ENCODE peak calls at places on chromosomes 5 and 9, in five cellular contexts. One of them, this sample, is unnamed. For H3K4me1, the result is how much of the 10 kb centered on the place peaks cover.

GRCh38 chr5:1642621-1643061 is 118.9 kb upstream of the LPCAT1 start:
- DNase-seq in colonic mucosa: no peak
- DNase-seq in heart right ventricle: no peak
- DNase-seq in CD8-positive, alpha-beta T cell: no peak
- DNase-seq in NT2/D1: no peak
- DNase-seq in this sample: no peak

GRCh38 chr5:172530835-172531703 is 76.7 kb upstream of the SH3PXD2B start:
- DNase-seq in heart right ventricle: no peak
- DNase-seq in colonic mucosa: no peak
- DNase-seq in CD8-positive, alpha-beta T cell: no peak
- DNase-seq in NT2/D1: no peak
- DNase-seq in this sample: no peak

GRCh38 chr9:76878933-76879332 is 27.0 kb downstream of the PRUNE2 start:
- DNase-seq in CD8-positive, alpha-beta T cell: no peak
- DNase-seq in colonic mucosa: no peak
- DNase-seq in NT2/D1: no peak
- DNase-seq in heart right ventricle: no peak
- DNase-seq in this sample: no peak

GRCh38 chr5:38755171-38755570 is 90.6 kb upstream of the OSMR start:
- DNase-seq in CD8-positive, alpha-beta T cell: no peak
- DNase-seq in colonic mucosa: no peak
- DNase-seq in heart right ventricle: no peak
- DNase-seq in NT2/D1: no peak
- DNase-seq in this sample: no peak

GRCh38 chr5:117788596-117788995 is 1199.8 kb downstream of the DTWD2 start:
- DNase-seq in heart right ventricle: no peak
- DNase-seq in NT2/D1: no peak
- DNase-seq in CD8-positive, alpha-beta T cell: no peak
- DNase-seq in colonic mucosa: no peak
- DNase-seq in this sample: no peak

GRCh38 chr5:85170183-85170582 is 785.5 kb upstream of the EDIL3 start:
- DNase-seq in heart right ventricle: no peak
- DNase-seq in CD8-positive, alpha-beta T cell: no peak
- DNase-seq in NT2/D1: no peak
- DNase-seq in colonic mucosa: no peak
- DNase-seq in this sample: no peak

GRCh38 chr9:30673132-30673531 is 1711.3 kb upstream of the ACO1 start:
- DNase-seq in colonic mucosa: no peak
- DNase-seq in CD8-positive, alpha-beta T cell: no peak
- DNase-seq in NT2/D1: no peak
- DNase-seq in heart right ventricle: no peak
- DNase-seq in this sample: no peak

GRCh38 chr9:75378036-75378435 is 289.7 kb downstream of the OSTF1 start:
- DNase-seq in heart right ventricle: peak
- DNase-seq in colonic mucosa: peak
- DNase-seq in CD8-positive, alpha-beta T cell: no peak
- DNase-seq in NT2/D1: no peak
- DNase-seq in this sample: no peak

GRCh38 chr9:109250311-109250741 is 70.5 kb downstream of the EPB41L4B start:
- DNase-seq in NT2/D1: no peak
- DNase-seq in heart right ventricle: no peak
- DNase-seq in colonic mucosa: peak
- DNase-seq in CD8-positive, alpha-beta T cell: no peak
- DNase-seq in this sample: no peak
- H3K4me1 ChIP-seq in NT2/D1: under half
- H3K4me1 ChIP-seq in heart right ventricle: under half
- H3K4me1 ChIP-seq in colonic mucosa: under half
- H3K4me1 ChIP-seq in CD8-positive, alpha-beta T cell: under half
- H3K4me1 ChIP-seq in this sample: under half

GRCh38 chr5:81752644-81752963 is 1.7 kb upstream of the SSBP2 start:
- DNase-seq in colonic mucosa: no peak
- DNase-seq in NT2/D1: no peak
- DNase-seq in heart right ventricle: no peak
- DNase-seq in CD8-positive, alpha-beta T cell: no peak
- DNase-seq in this sample: no peak

GRCh38 chr5:81754621-81755020 is 3.7 kb upstream of the SSBP2 start:
- DNase-seq in NT2/D1: no peak
- DNase-seq in heart right ventricle: no peak
- DNase-seq in colonic mucosa: no peak
- DNase-seq in CD8-positive, alpha-beta T cell: no peak
- DNase-seq in this sample: no peak

GRCh38 chr5:81755320-81755719 is 4.4 kb upstream of the SSBP2 start:
- DNase-seq in colonic mucosa: no peak
- DNase-seq in heart right ventricle: no peak
- DNase-seq in CD8-positive, alpha-beta T cell: no peak
- DNase-seq in NT2/D1: peak
- DNase-seq in this sample: peak

GRCh38 chr5:81751836-81752643 is 1.1 kb upstream of the SSBP2 start:
- DNase-seq in CD8-positive, alpha-beta T cell: no peak
- DNase-seq in heart right ventricle: peak
- DNase-seq in colonic mucosa: peak
- DNase-seq in NT2/D1: no peak
- DNase-seq in this sample: peak

GRCh38 chr5:81753429-81753828 is 2.5 kb upstream of the SSBP2 start:
- DNase-seq in CD8-positive, alpha-beta T cell: no peak
- DNase-seq in NT2/D1: no peak
- DNase-seq in heart right ventricle: no peak
- DNase-seq in colonic mucosa: no peak
- DNase-seq in this sample: no peak
- H3K4me1 ChIP-seq in CD8-positive, alpha-beta T cell: under half
- H3K4me1 ChIP-seq in NT2/D1: under half
- H3K4me1 ChIP-seq in heart right ventricle: under half
- H3K4me1 ChIP-seq in colonic mucosa: under half
- H3K4me1 ChIP-seq in this sample: under half

DNA sequence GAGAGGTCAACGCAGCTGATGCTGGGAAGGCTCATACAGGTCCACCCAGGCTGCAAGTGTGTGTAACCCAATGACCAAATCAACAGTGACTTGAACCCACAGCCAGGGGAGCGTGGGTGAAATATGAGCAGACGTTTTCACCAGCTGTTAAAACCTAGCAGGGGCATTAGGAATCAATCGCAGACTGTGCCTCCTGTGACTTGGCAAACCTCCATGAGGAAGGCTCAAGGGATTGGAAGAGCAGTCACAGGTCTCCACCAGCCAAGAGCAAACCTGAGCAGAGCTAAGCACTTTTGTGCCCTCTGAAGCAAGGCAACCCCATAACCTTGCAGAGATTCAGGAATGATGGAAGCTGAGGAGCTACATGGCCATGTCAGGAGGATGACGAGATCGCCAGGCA is 25.5 kb downstream of the INSYN2B start:
- DNase-seq in NT2/D1: no peak
- DNase-seq in CD8-positive, alpha-beta T cell: no peak
- DNase-seq in colonic mucosa: no peak
- DNase-seq in heart right ventricle: no peak
- DNase-seq in this sample: no peak
- H3K4me1 ChIP-seq in NT2/D1: under half
- H3K4me1 ChIP-seq in CD8-positive, alpha-beta T cell: under half
- H3K4me1 ChIP-seq in colonic mucosa: under half
- H3K4me1 ChIP-seq in heart right ventricle: under half
- H3K4me1 ChIP-seq in this sample: under half

GRCh38 chr5:34516686-34517085 is 139.4 kb upstream of the RAI14 start:
- DNase-seq in heart right ventricle: no peak
- DNase-seq in NT2/D1: no peak
- DNase-seq in CD8-positive, alpha-beta T cell: no peak
- DNase-seq in colonic mucosa: no peak
- DNase-seq in this sample: no peak

GRCh38 chr5:34521628-34522290 is 134.4 kb upstream of the RAI14 start:
- DNase-seq in colonic mucosa: no peak
- DNase-seq in CD8-positive, alpha-beta T cell: no peak
- DNase-seq in NT2/D1: no peak
- DNase-seq in heart right ventricle: no peak
- DNase-seq in this sample: no peak

GRCh38 chr5:34517249-34517648 is 138.9 kb upstream of the RAI14 start:
- DNase-seq in heart right ventricle: no peak
- DNase-seq in NT2/D1: no peak
- DNase-seq in CD8-positive, alpha-beta T cell: no peak
- DNase-seq in colonic mucosa: no peak
- DNase-seq in this sample: no peak

GRCh38 chr5:34522599-34523381 is 133.3 kb upstream of the RAI14 start:
- DNase-seq in colonic mucosa: peak
- DNase-seq in NT2/D1: peak
- DNase-seq in CD8-positive, alpha-beta T cell: peak
- DNase-seq in heart right ventricle: peak
- DNase-seq in this sample: peak

GRCh38 chr5:34519489-34520220 is 136.5 kb upstream of the RAI14 start:
- DNase-seq in colonic mucosa: no peak
- DNase-seq in CD8-positive, alpha-beta T cell: no peak
- DNase-seq in heart right ventricle: no peak
- DNase-seq in NT2/D1: no peak
- DNase-seq in this sample: no peak
- H3K4me1 ChIP-seq in colonic mucosa: under half
- H3K4me1 ChIP-seq in CD8-positive, alpha-beta T cell: under half
- H3K4me1 ChIP-seq in heart right ventricle: under half
- H3K4me1 ChIP-seq in NT2/D1: under half
- H3K4me1 ChIP-seq in this sample: under half